ENCODE peak calls at places on chromosomes 7 and 10, in nine cellular contexts. One of them, this sample, is unnamed.

GRCh38 chr10:68428396-68428795 is 21.3 kb upstream of the RUFY2 start:
- DNase-seq in BJ: no peak
- DNase-seq in Caco-2: no peak
- DNase-seq in kidney epithelial cell: no peak
- DNase-seq in PC-9: no peak
- DNase-seq in psoas muscle: no peak
- DNase-seq in spleen: no peak
- DNase-seq in tibial artery: no peak
- DNase-seq in pancreas: no peak
- DNase-seq in this sample: no peak

GRCh38 chr7:106779877-106780276 is 85.2 kb upstream of the PIK3CG start:
- DNase-seq in BJ: no peak
- DNase-seq in Caco-2: peak; percentile 82
- DNase-seq in kidney epithelial cell: no peak
- DNase-seq in PC-9: peak; percentile 88
- DNase-seq in psoas muscle: no peak
- DNase-seq in spleen: no peak
- DNase-seq in tibial artery: no peak
- DNase-seq in pancreas: peak; percentile 57
- DNase-seq in this sample: no peak

GRCh38 chr10:86357041-86357440 is 9.6 kb downstream of the GRID1 start:
- DNase-seq in BJ: no peak
- DNase-seq in Caco-2: peak; percentile 8
- DNase-seq in kidney epithelial cell: no peak
- DNase-seq in PC-9: no peak
- DNase-seq in psoas muscle: peak; percentile 30
- DNase-seq in spleen: peak; percentile 57
- DNase-seq in tibial artery: no peak
- DNase-seq in pancreas: no peak
- DNase-seq in this sample: no peak

GRCh38 chr7:128662091-128662490 is 10.0 kb upstream of the GARIN1A start:
- DNase-seq in BJ: no peak
- DNase-seq in Caco-2: no peak
- DNase-seq in kidney epithelial cell: no peak
- DNase-seq in PC-9: no peak
- DNase-seq in psoas muscle: no peak
- DNase-seq in spleen: no peak
- DNase-seq in tibial artery: no peak
- DNase-seq in pancreas: no peak
- DNase-seq in this sample: no peak

GRCh38 chr7:141012044-141012685 is 2.6 kb downstream of the MRPS33 start:
- DNase-seq in BJ: no peak
- DNase-seq in Caco-2: peak; percentile 81
- DNase-seq in kidney epithelial cell: peak; percentile 26
- DNase-seq in PC-9: peak; percentile 79
- DNase-seq in psoas muscle: peak; percentile 58
- DNase-seq in spleen: peak; percentile 78
- DNase-seq in tibial artery: no peak
- DNase-seq in pancreas: peak; percentile 49
- DNase-seq in this sample: no peak

GRCh38 chr10:106609867-106610266 is 554.6 kb downstream of the SORCS1 start:
- DNase-seq in BJ: no peak
- DNase-seq in Caco-2: no peak
- DNase-seq in kidney epithelial cell: no peak
- DNase-seq in PC-9: no peak
- DNase-seq in psoas muscle: no peak
- DNase-seq in spleen: no peak
- DNase-seq in tibial artery: no peak
- DNase-seq in pancreas: no peak
- DNase-seq in this sample: no peak

GRCh38 chr7:127943541-127944521 is 87.4 kb downstream of the LRRC4 start:
- DNase-seq in BJ: no peak
- DNase-seq in Caco-2: no peak
- DNase-seq in kidney epithelial cell: no peak
- DNase-seq in PC-9: no peak
- DNase-seq in psoas muscle: no peak
- DNase-seq in spleen: no peak
- DNase-seq in tibial artery: no peak
- DNase-seq in pancreas: no peak
- DNase-seq in this sample: no peak

GRCh38 chr10:48215148-48215982 is 59.1 kb downstream of the FRMPD2 start:
- DNase-seq in BJ: no peak
- DNase-seq in Caco-2: peak; percentile 70
- DNase-seq in kidney epithelial cell: no peak
- DNase-seq in PC-9: peak; percentile 76
- DNase-seq in psoas muscle: no peak
- DNase-seq in spleen: no peak
- DNase-seq in tibial artery: no peak
- DNase-seq in pancreas: peak; percentile 63
- DNase-seq in this sample: no peak

GRCh38 chr7:137006293-137006692 is 137.8 kb downstream of the CHRM2 start:
- DNase-seq in BJ: no peak
- DNase-seq in Caco-2: no peak
- DNase-seq in kidney epithelial cell: no peak
- DNase-seq in PC-9: no peak
- DNase-seq in psoas muscle: no peak
- DNase-seq in spleen: no peak
- DNase-seq in tibial artery: no peak
- DNase-seq in pancreas: no peak
- DNase-seq in this sample: no peak

GRCh38 chr10:72503241-72503640 is 122.6 kb downstream of the MICU1 start:
- DNase-seq in BJ: peak; percentile 46
- DNase-seq in Caco-2: no peak
- DNase-seq in kidney epithelial cell: no peak
- DNase-seq in PC-9: no peak
- DNase-seq in psoas muscle: no peak
- DNase-seq in spleen: no peak
- DNase-seq in tibial artery: no peak
- DNase-seq in pancreas: no peak
- DNase-seq in this sample: no peak

GRCh38 chr10:86300399-86300925 is 66.1 kb downstream of the GRID1 start:
- DNase-seq in BJ: no peak
- DNase-seq in Caco-2: no peak
- DNase-seq in kidney epithelial cell: no peak
- DNase-seq in PC-9: no peak
- DNase-seq in psoas muscle: no peak
- DNase-seq in spleen: peak; percentile 34
- DNase-seq in tibial artery: no peak
- DNase-seq in pancreas: no peak
- DNase-seq in this sample: no peak

GRCh38 chr10:50563906-50564305 is 59.9 kb downstream of the SGMS1 start:
- DNase-seq in BJ: no peak
- DNase-seq in Caco-2: no peak
- DNase-seq in kidney epithelial cell: no peak
- DNase-seq in PC-9: no peak
- DNase-seq in psoas muscle: no peak
- DNase-seq in spleen: no peak
- DNase-seq in tibial artery: no peak
- DNase-seq in pancreas: peak; percentile 30
- DNase-seq in this sample: no peak

GRCh38 chr10:102626026-102626686 is 18.1 kb upstream of the TRIM8 start:
- DNase-seq in BJ: no peak
- DNase-seq in Caco-2: no peak
- DNase-seq in kidney epithelial cell: no peak
- DNase-seq in PC-9: no peak
- DNase-seq in psoas muscle: peak; percentile 34
- DNase-seq in spleen: peak; percentile 65
- DNase-seq in tibial artery: no peak
- DNase-seq in pancreas: no peak
- DNase-seq in this sample: no peak

GRCh38 chr7:121398246-121398645 is 2.1 kb upstream of the FAM3C start:
- DNase-seq in BJ: no peak
- DNase-seq in Caco-2: no peak
- DNase-seq in kidney epithelial cell: no peak
- DNase-seq in PC-9: no peak
- DNase-seq in psoas muscle: no peak
- DNase-seq in spleen: no peak
- DNase-seq in tibial artery: no peak
- DNase-seq in pancreas: peak; percentile 21
- DNase-seq in this sample: no peak
- TF ChIP-seq CTCF in BJ: no peak
- TF ChIP-seq CTCF in Caco-2: peak; percentile 6
- TF ChIP-seq CTCF in kidney epithelial cell: peak; percentile 41
- TF ChIP-seq CTCF in PC-9: no peak
- TF ChIP-seq CTCF in psoas muscle: no peak
- TF ChIP-seq CTCF in spleen: peak; percentile 24
- TF ChIP-seq CTCF in tibial artery: no peak
- TF ChIP-seq CTCF in pancreas: no peak
- TF ChIP-seq CTCF in this sample: no peak

DNA sequence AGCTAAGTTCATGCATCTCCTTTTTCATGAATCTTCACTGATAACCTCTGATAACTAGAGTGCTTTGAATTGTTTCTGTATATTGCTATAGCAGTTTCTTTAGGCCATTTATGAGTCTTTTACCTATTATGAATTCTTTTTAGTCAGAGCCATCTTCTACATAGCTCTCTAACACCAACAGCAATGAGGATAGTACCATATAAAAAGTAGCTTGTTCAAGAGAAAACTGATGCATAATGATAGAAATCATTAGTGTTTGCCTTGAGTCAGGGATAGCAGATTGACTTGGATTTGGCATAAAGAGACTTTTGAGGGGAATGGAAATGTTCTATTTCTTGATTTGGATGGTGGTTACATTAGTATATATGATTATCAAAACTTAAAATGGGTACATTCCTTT is 25.8 kb upstream of the SEMA4G start:
- DNase-seq in BJ: no peak
- DNase-seq in Caco-2: no peak
- DNase-seq in kidney epithelial cell: no peak
- DNase-seq in PC-9: no peak
- DNase-seq in psoas muscle: no peak
- DNase-seq in spleen: no peak
- DNase-seq in tibial artery: no peak
- DNase-seq in pancreas: no peak
- DNase-seq in this sample: no peak
- H3K36me3 ChIP-seq in BJ: peaks cover 9% of the 10 kb centered on the region
- H3K36me3 ChIP-seq in Caco-2: peaks cover 1% of the 10 kb centered on the region
- H3K36me3 ChIP-seq in kidney epithelial cell: peaks cover 1% of the 10 kb centered on the region
- H3K36me3 ChIP-seq in PC-9: no peaks in the 10 kb centered on the region
- H3K36me3 ChIP-seq in psoas muscle: peaks cover 6% of the 10 kb centered on the region
- H3K36me3 ChIP-seq in spleen: peaks cover 100% of the 10 kb centered on the region
- H3K36me3 ChIP-seq in tibial artery: peaks cover 70% of the 10 kb centered on the region
- H3K36me3 ChIP-seq in pancreas: peaks cover 12% of the 10 kb centered on the region
- H3K36me3 ChIP-seq in this sample: peaks cover 95% of the 10 kb centered on the region

GRCh38 chr10:123997486-123998196 is 95.8 kb downstream of the CHST15 start:
- DNase-seq in BJ: peak; percentile 95
- DNase-seq in Caco-2: no peak
- DNase-seq in kidney epithelial cell: peak; percentile 97
- DNase-seq in PC-9: peak; percentile 50
- DNase-seq in psoas muscle: no peak
- DNase-seq in spleen: peak; percentile 85
- DNase-seq in tibial artery: peak; percentile 72
- DNase-seq in pancreas: no peak
- DNase-seq in this sample: peak; percentile 75

GRCh38 chr10:123999956-124000615 is 93.3 kb downstream of the CHST15 start:
- DNase-seq in BJ: no peak
- DNase-seq in Caco-2: no peak
- DNase-seq in kidney epithelial cell: no peak
- DNase-seq in PC-9: no peak
- DNase-seq in psoas muscle: no peak
- DNase-seq in spleen: peak; percentile 74
- DNase-seq in tibial artery: peak; percentile 46
- DNase-seq in pancreas: no peak
- DNase-seq in this sample: peak; percentile 50

GRCh38 chr10:124000792-124001201 is 92.6 kb downstream of the CHST15 start:
- DNase-seq in BJ: no peak
- DNase-seq in Caco-2: no peak
- DNase-seq in kidney epithelial cell: no peak
- DNase-seq in PC-9: no peak
- DNase-seq in psoas muscle: no peak
- DNase-seq in spleen: peak; percentile 73
- DNase-seq in tibial artery: peak; percentile 57
- DNase-seq in pancreas: no peak
- DNase-seq in this sample: peak; percentile 56

GRCh38 chr10:123998197-123999141 is 94.9 kb downstream of the CHST15 start:
- DNase-seq in BJ: no peak
- DNase-seq in Caco-2: no peak
- DNase-seq in kidney epithelial cell: no peak
- DNase-seq in PC-9: no peak
- DNase-seq in psoas muscle: no peak
- DNase-seq in spleen: no peak
- DNase-seq in tibial artery: no peak
- DNase-seq in pancreas: no peak
- DNase-seq in this sample: peak; percentile 55

DNA sequence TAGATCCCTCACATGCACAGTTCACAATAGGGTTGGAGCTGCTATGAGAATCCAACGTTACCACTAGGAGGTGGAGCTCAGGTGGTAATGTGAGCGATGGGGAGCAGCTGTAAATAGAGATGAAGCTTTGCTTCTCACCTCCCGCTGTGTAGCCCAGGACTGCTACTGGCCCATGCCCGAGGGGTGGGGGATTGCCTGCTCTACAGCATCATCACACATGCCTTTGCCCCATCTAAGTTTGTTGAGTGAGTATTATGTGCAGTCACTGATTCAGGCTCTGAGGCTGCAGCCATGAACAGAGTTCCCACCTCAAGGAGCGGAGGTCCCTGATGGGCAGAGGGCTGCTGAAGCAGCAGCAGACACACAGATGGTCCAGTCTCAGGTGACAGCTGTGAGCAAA is 94.1 kb downstream of the CHST15 start:
- DNase-seq in BJ: no peak
- DNase-seq in Caco-2: no peak
- DNase-seq in kidney epithelial cell: no peak
- DNase-seq in PC-9: no peak
- DNase-seq in psoas muscle: no peak
- DNase-seq in spleen: peak; percentile 68
- DNase-seq in tibial artery: peak; percentile 35
- DNase-seq in pancreas: no peak
- DNase-seq in this sample: peak; percentile 55
- TF ChIP-seq CTCF in BJ: no peak
- TF ChIP-seq CTCF in Caco-2: no peak
- TF ChIP-seq CTCF in kidney epithelial cell: no peak
- TF ChIP-seq CTCF in PC-9: no peak
- TF ChIP-seq CTCF in psoas muscle: no peak
- TF ChIP-seq CTCF in spleen: no peak
- TF ChIP-seq CTCF in tibial artery: no peak
- TF ChIP-seq CTCF in pancreas: no peak
- TF ChIP-seq CTCF in this sample: no peak

DNA sequence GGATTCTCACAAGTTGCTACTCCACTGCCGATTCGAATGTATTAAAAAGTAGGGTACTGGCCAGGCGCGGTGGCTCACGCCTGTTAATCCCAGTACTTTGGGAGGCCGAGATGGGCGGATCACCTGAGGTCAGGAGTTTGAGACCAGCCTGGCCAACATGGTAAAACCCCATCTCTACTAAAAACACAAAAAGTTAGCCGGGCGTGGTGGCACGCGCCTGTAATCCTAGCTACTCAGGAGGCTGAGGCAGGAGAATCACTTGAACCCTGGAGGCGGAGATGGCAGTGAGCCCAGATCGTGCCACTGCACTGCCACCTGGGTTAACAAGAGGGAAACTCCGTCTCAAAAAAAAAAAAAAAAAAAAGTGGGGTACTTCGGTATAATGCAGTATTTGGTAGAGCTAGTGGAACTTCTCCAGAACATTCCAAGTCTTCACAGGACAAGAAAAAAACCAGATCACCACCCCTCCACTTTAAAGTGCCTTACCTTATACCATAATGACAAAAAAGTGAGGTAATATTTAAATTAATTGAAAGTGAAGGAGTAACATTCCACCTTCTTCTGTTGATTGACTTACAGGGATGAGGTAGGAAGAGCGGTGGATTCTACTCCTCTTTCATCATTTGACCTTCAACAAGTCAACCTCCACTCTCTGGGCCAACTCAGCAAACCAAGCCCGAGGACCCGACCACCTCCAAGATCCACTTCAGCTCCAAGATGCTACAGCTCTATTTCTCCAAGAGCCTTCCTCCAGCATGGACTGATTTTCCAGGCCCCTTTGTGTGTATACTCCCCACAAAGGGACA is 2.0 kb downstream of the BAZ1B start:
- DNase-seq in BJ: no peak
- DNase-seq in Caco-2: no peak
- DNase-seq in kidney epithelial cell: no peak
- DNase-seq in PC-9: no peak
- DNase-seq in psoas muscle: no peak
- DNase-seq in spleen: peak; percentile 62
- DNase-seq in tibial artery: peak; percentile 55
- DNase-seq in pancreas: peak; percentile 51
- DNase-seq in this sample: no peak
- H3K36me3 ChIP-seq in BJ: peaks cover 5% of the 10 kb centered on the region
- H3K36me3 ChIP-seq in Caco-2: peaks cover 5% of the 10 kb centered on the region
- H3K36me3 ChIP-seq in kidney epithelial cell: no peaks in the 10 kb centered on the region
- H3K36me3 ChIP-seq in PC-9: peaks cover 15% of the 10 kb centered on the region
- H3K36me3 ChIP-seq in psoas muscle: peaks cover 6% of the 10 kb centered on the region
- H3K36me3 ChIP-seq in spleen: peaks cover 35% of the 10 kb centered on the region
- H3K36me3 ChIP-seq in tibial artery: peaks cover 15% of the 10 kb centered on the region
- H3K36me3 ChIP-seq in pancreas: no peaks in the 10 kb centered on the region
- H3K36me3 ChIP-seq in this sample: peaks cover 6% of the 10 kb centered on the region

This sample was measured in right atrium auricular region.